ENCODE peak calls at places on chromosome 14, in seven cellular contexts. A is NK-92 treated with Interleukin-12 subunit alpha and Interleukin-12 subunit beta, amount 100 ng/mL, for 24 hours; D is activated CD4-positive, alpha-beta T cell treated with anti-CD3 and anti-CD28 coated beads, Interleukin-2, amount 50 U/mL, for 1 hour; R is islet precursor cell; B is stimulated activated CD8-positive, alpha-beta memory T cell treated with anti-CD3 and anti-CD28 coated beads, Interleukin-4, amount 100 ng/mL, for 1 hour; N is 8988T; Z is tibial artery. Q is an unnamed sample.

GRCh38 chr14:35985504-35986218 is 159.5 kb downstream of the BRMS1L start:
- DNase-seq in A (no peak), D (no peak), R (no peak), B (no peak), N (no peak), Z (no peak), Q (no peak)

GRCh38 chr14:83470466-83470865 is 1936.8 kb upstream of the SEL1L start:
- DNase-seq in A (no peak), D (no peak), R (no peak), B (no peak), N (no peak), Z (no peak), Q (no peak)

GRCh38 chr14:92690171-92691011 is 58.0 kb downstream of the LGMN start:
- DNase-seq in A (no peak), D (no peak), R (peak; percentile 78), B (no peak), N (peak; percentile 93), Z (no peak), Q (no peak)

GRCh38 chr14:99566390-99567354 is 37.3 kb downstream of the CCDC85C start:
- DNase-seq in A (no peak), D (no peak), R (no peak), B (no peak), N (no peak), Z (no peak), Q (no peak)

GRCh38 chr14:23061995-23062394 is 4.7 kb upstream of the CDH24 start:
- DNase-seq in A (no peak), D (no peak), R (peak; percentile 97), B (no peak), N (peak; percentile 83), Z (peak; percentile 79), Q (no peak)

GRCh38 chr14:22660654-22661053 is 16.5 kb upstream of the OR6J1 start:
- DNase-seq in A (no peak), D (no peak), R (no peak), B (no peak), N (no peak), Z (no peak), Q (no peak)

GRCh38 chr14:20809917-20810316 is 7.3 kb upstream of the RNASE1 start:
- DNase-seq in A (no peak), D (no peak), R (no peak), B (no peak), N (no peak), Z (no peak), Q (no peak)

GRCh38 chr14:76710093-76711010 is 50.9 kb upstream of the VASH1 start:
- DNase-seq in A (no peak), D (peak; percentile 9), R (peak; percentile 50), B (no peak), N (no peak), Z (no peak), Q (no peak)

GRCh38 chr14:40119765-40120164 is 687.5 kb upstream of the FBXO33 start:
- DNase-seq in A (no peak), D (no peak), R (no peak), B (no peak), N (no peak), Z (no peak), Q (no peak)

GRCh38 chr14:105562713-105563346 is 36.4 kb downstream of the TMEM121 start:
- DNase-seq in A (no peak), D (no peak), R (peak; percentile 22), B (no peak), N (no peak), Z (no peak), Q (no peak)

GRCh38 chr14:87868920-87869319 is 124.1 kb downstream of the GALC start:
- DNase-seq in A (no peak), D (no peak), R (no peak), B (no peak), N (no peak), Z (no peak), Q (no peak)

GRCh38 chr14:95157987-95158712 is 821 bp upstream of the DICER1 start:
- DNase-seq in A (no peak), D (peak; percentile 28), R (no peak), B (no peak), N (peak; percentile 51), Z (no peak), Q (no peak)

GRCh38 chr14:68548194-68549056 is 244.4 kb downstream of the ZFP36L1 start:
- DNase-seq in A (no peak), D (no peak), R (peak; percentile 98), B (no peak), N (no peak), Z (peak; percentile 93), Q (peak; percentile 3)

GRCh38 chr14:68552597-68552996 is 240.3 kb downstream of the ZFP36L1 start:
- DNase-seq in A (no peak), D (no peak), R (no peak), B (no peak), N (no peak), Z (peak; percentile 64), Q (no peak)

GRCh38 chr14:43898709-43899108 is 608.4 kb downstream of the FSCB start:
- DNase-seq in A (no peak), D (no peak), R (no peak), B (no peak), N (no peak), Z (no peak), Q (no peak)

GRCh38 chr14:37566811-37567371 is 28.2 kb downstream of the FOXA1 start:
- DNase-seq in A (no peak), D (no peak), R (no peak), B (no peak), N (no peak), Z (no peak), Q (no peak)

GRCh38 chr14:61712137-61712536 is 16.8 kb downstream of the HIF1A start:
- DNase-seq in A (no peak), D (no peak), R (no peak), B (no peak), N (no peak), Z (no peak), Q (no peak)

GRCh38 chr14:51094282-51094821 is 553 bp downstream of the TRIM9 start:
- DNase-seq in A (no peak), D (peak; percentile 1), R (no peak), B (no peak), N (no peak), Z (no peak), Q (no peak)

GRCh38 chr14:24956104-24956503 is 93.8 kb downstream of the STXBP6 start:
- DNase-seq in A (no peak), D (no peak), R (no peak), B (no peak), N (no peak), Z (no peak), Q (no peak)

GRCh38 chr14:103503296-103503695 is 19.3 kb downstream of the CKB start:
- DNase-seq in A (no peak), D (no peak), R (peak; percentile 25), B (no peak), N (no peak), Z (no peak), Q (no peak)

GRCh38 chr14:37844614-37845013 is 249.2 kb downstream of the TTC6 start:
- DNase-seq in A (no peak), D (no peak), R (no peak), B (no peak), N (no peak), Z (no peak), Q (no peak)

GRCh38 chr14:62743118-62743517 is 302.1 kb downstream of the KCNH5 start:
- DNase-seq in A (no peak), D (no peak), R (no peak), B (no peak), N (no peak), Z (no peak), Q (no peak)

GRCh38 chr14:104863131-104863862 is 1.8 kb upstream of the CEP170B start:
- DNase-seq in A (no peak), D (no peak), R (no peak), B (no peak), N (no peak), Z (no peak), Q (no peak)

GRCh38 chr14:24670594-24670993 is 36.6 kb upstream of the GZMB start:
- DNase-seq in A (no peak), D (no peak), R (no peak), B (no peak), N (no peak), Z (no peak), Q (no peak)

GRCh38 chr14:75047506-75047905 is 3.8 kb downstream of the MLH3 start:
- DNase-seq in A (no peak), D (no peak), R (no peak), B (no peak), N (no peak), Z (no peak), Q (no peak)